ENCODE peak calls at places on chromosomes 7 and 10, in four cellular contexts. Z is H9, H is mesendoderm, T is mesenchymal stem cell. C is an unnamed sample.

GRCh38 chr7:107659666-107660065 is 962 bp upstream of the SLC26A4 start:
- DNase-seq in T (peak), H (peak), Z (no peak), C (peak)

GRCh38 chr7:116500071-116500853 is 724 bp downstream of the CAV2 start:
- DNase-seq in T (peak), H (peak), Z (peak), C (peak)

GRCh38 chr7:18276380-18276779 is 219.2 kb upstream of the HDAC9 start:
- DNase-seq in Z (no peak), H (no peak), T (no peak), C (no peak)

GRCh38 chr7:101606176-101606923 is 22.7 kb downstream of the MYL10 start:
- DNase-seq in H (no peak), Z (no peak), T (no peak), C (peak)

GRCh38 chr7:116271161-116271979 is 61.0 kb downstream of the TES start:
- DNase-seq in H (no peak), T (peak), Z (no peak), C (peak)

GRCh38 chr10:12351447-12351846 is 2.1 kb downstream of the CAMK1D start:
- DNase-seq in Z (no peak), T (no peak), H (no peak), C (no peak)

GRCh38 chr10:114404171-114405010 is at the start of gene AFAP1L2:
- DNase-seq in T (no peak), H (no peak), Z (peak), C (peak)

GRCh38 chr10:60646966-60647796 is 131.1 kb upstream of the CDK1 start:
- DNase-seq in T (peak), Z (no peak), H (peak), C (peak)

GRCh38 chr7:32019008-32019578 is 51.1 kb downstream of the PDE1C start:
- DNase-seq in Z (no peak), T (no peak), H (peak), C (no peak)

GRCh38 chr7:107874605-107875446 is 16.2 kb upstream of the DLD start:
- DNase-seq in T (peak), H (peak), Z (no peak), C (peak)

GRCh38 chr7:73742753-73743641 is 4.4 kb upstream of the ABHD11 start:
- DNase-seq in H (peak), T (peak), Z (peak), C (peak)

GRCh38 chr10:109894516-109894915 is 28.8 kb downstream of the XPNPEP1 start:
- DNase-seq in Z (peak), T (peak), H (no peak), C (no peak)

GRCh38 chr7:55065079-55065478 is 46.3 kb downstream of the EGFR start:
- DNase-seq in Z (no peak), H (peak), T (peak), C (peak)
- H3K18ac ChIP-seq in Z (no peak), H (no peak), T (no peak), C (no peak)

GRCh38 chr10:32413513-32413912 is 32.4 kb upstream of the CCDC7 start:
- DNase-seq in Z (no peak), H (no peak), T (peak), C (peak)
- H3K18ac ChIP-seq in Z (no peak), H (no peak), T (no peak), C (no peak)

DNA sequence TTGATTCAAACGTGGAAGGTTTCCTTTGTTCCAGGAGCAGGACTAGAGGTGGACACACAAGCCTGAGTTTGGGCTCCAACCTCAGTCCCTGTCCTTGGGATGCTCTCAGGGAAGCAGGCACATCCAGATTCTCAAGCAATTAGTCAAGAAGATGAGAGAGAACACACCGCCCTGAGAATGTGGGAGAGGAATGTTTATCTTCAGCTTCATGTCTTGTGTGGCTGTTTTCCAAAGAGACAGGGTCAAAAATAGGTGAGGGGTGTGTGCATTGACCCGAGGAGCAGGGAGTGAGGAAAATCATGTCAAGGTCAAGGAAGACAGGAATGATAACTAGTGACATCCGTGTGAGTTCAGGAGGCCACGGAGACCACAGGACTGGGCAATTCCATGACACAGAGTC is 472.2 kb upstream of the C7orf33 start:
- DNase-seq in T (no peak), H (no peak), Z (no peak), C (peak)
- H3K18ac ChIP-seq in T (no peak), H (no peak), Z (no peak), C (no peak)

GRCh38 chr10:70586348-70586930 is 16.1 kb downstream of the PRF1 start:
- DNase-seq in Z (peak), T (no peak), H (no peak), C (no peak)

GRCh38 chr10:70584366-70584765 is 18.2 kb downstream of the PRF1 start:
- DNase-seq in T (no peak), Z (no peak), H (no peak), C (no peak)

GRCh38 chr10:70585555-70586243 is 16.8 kb downstream of the PRF1 start:
- DNase-seq in H (no peak), Z (peak), T (no peak), C (no peak)

GRCh38 chr10:70582793-70583700 is 19.5 kb downstream of the PRF1 start:
- DNase-seq in Z (no peak), H (no peak), T (no peak), C (no peak)

DNA sequence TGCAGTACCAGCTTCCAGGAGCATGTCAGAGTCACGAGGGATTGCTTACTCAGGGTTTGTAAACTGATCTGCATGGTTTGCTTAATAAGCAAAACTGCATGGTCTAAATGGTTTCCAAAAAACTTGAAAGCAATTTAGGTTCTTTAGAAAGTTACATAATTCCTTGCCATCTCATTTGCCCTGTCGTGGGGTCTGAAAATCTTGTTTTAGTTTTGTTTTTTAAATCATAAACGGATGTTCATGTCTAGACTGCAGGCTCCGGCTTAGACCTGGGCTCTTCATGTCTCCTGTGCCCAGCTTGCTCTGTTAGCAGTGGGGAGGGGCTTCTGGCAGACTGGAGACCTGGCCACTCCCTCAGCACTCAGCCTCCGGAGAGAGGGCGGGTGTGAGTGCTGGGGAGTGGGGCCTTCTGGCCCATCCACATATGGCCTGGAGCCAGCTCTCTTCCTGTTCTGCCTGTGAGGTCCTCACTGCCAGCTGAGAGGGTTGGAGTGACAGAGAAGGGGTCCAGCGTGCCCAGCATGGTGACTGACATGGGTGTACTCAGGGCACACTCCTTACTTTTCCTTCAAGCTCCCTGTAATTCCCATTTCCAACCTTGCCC is 17.5 kb downstream of the PRF1 start:
- DNase-seq in H (peak), Z (peak), T (no peak), C (no peak)
- H3K18ac ChIP-seq in H (no peak), Z (no peak), T (no peak), C (no peak)

GRCh38 chr7:7122033-7122478 is 60.3 kb upstream of the C1GALT1 start:
- DNase-seq in T (no peak), H (no peak), Z (no peak), C (no peak)
- H3K18ac ChIP-seq in T (no peak), H (no peak), Z (no peak), C (no peak)

DNA sequence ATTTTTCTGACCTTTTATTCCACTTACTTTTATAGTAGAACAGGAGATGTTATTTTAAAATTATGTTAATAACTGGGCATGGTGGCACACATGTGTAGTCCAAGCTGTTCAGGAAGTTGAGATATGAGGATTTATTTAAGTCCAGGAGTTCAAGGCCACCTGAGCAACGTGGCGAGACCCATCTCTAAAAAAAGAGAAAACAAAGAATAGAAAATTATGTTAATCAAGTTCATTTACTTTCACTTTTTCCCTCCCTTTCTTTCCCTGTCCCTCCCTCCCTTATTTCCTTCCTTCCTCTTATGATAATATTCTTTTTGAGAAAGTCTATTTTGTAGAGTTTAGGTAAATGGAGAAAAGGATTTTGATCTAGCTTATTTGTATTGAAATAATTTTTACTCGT is 48.9 kb upstream of the HELLS start:
- DNase-seq in H (no peak), Z (no peak), T (no peak), C (no peak)
- H3K18ac ChIP-seq in H (no peak), Z (no peak), T (no peak), C (no peak)

DNA sequence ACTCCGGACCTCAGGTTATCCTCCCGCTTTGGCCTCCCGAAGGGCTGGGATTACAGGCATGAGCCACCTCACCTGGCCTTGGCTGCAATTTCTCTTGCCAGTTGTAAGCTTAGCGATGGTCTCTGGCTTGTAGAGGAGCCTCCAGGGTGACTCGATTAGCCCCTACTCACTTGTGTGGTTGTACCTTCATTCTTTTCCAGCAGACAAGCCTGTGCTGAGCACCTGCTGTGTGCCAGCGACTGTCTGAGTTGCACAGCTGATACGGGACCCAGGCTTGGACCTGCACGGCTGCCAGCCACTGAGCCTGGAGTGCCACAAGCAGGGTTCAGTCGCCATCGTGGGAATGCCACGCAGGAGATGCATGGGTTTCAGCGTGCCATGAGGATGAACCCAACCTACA is 42.0 kb upstream of the DNAJB6 start:
- DNase-seq in T (no peak), Z (no peak), H (no peak), C (no peak)
- H3K18ac ChIP-seq in T (no peak), Z (no peak), H (no peak), C (no peak)

C was measured in trophoblast cell.